ENCODE peak calls at places on chromosomes 12 and 14, in ten cellular contexts. F is HepG2, P is uterus, B is IMR-90, K is breast epithelium, D is A549, E is upper lobe of left lung, M is body of pancreas, N is Peyer's patch, Y is HCT116. R is an unnamed sample.

GRCh38 chr12:129901256-129901655 is 2.6 kb downstream of the TMEM132D start:
- DNase-seq in M (no peak), N (no peak), K (no peak), D (no peak), B (no peak), F (no peak), Y (no peak), E (no peak), P (no peak), R (no peak)

GRCh38 chr12:9041321-9041720 is 52.0 kb downstream of the KLRG1 start:
- DNase-seq in P (no peak), M (no peak), N (no peak), F (no peak), K (no peak), Y (no peak), B (peak), D (no peak), E (no peak), R (peak)

GRCh38 chr14:20934148-20934762 is 21.0 kb upstream of the RNASE2 start:
- DNase-seq in N (no peak), D (peak), Y (peak), F (no peak), K (no peak), E (peak), B (no peak), P (no peak), M (peak), R (peak)

GRCh38 chr14:94522115-94522724 is 13.0 kb upstream of the SERPINA12 start:
- DNase-seq in M (no peak), D (no peak), N (no peak), F (peak), E (no peak), B (no peak), Y (no peak), P (no peak), K (peak), R (no peak)

GRCh38 chr14:23209651-23210423 is 26.4 kb upstream of the SLC7A8 start:
- DNase-seq in F (no peak), Y (no peak), P (no peak), D (no peak), E (no peak), M (no peak), N (no peak), K (no peak), B (peak), R (no peak)

GRCh38 chr14:76922599-76922998 is 96.4 kb downstream of the LRRC74A start:
- DNase-seq in P (no peak), K (no peak), Y (no peak), M (no peak), F (no peak), N (no peak), D (no peak), B (peak), E (no peak), R (no peak)

GRCh38 chr12:6701078-6701768 is 608 bp upstream of the PIANP start:
- DNase-seq in B (no peak), D (no peak), P (no peak), K (no peak), N (no peak), E (no peak), M (no peak), F (no peak), Y (no peak), R (no peak)

GRCh38 chr12:7144414-7145120 is 14.4 kb downstream of the CLSTN3 start:
- DNase-seq in B (peak), F (no peak), E (no peak), P (peak), Y (peak), N (no peak), M (no peak), K (no peak), D (peak), R (no peak)

GRCh38 chr12:53937099-53937498 is 1.5 kb upstream of the HOXC13 start:
- DNase-seq in B (no peak), Y (no peak), P (no peak), M (no peak), K (no peak), D (no peak), N (no peak), E (no peak), F (no peak), R (no peak)

GRCh38 chr12:77402726-77403125 is 337.4 kb upstream of the E2F7 start:
- DNase-seq in Y (no peak), N (no peak), B (peak), E (no peak), K (no peak), D (no peak), M (no peak), P (no peak), F (no peak), R (no peak)

GRCh38 chr14:61479746-61480502 is 158.5 kb downstream of the PRKCH start:
- DNase-seq in M (no peak), F (no peak), D (no peak), K (no peak), Y (no peak), E (no peak), P (no peak), N (no peak), B (peak), R (no peak)

GRCh38 chr12:113857371-113857770 is 108.8 kb downstream of the RBM19 start:
- DNase-seq in P (no peak), B (no peak), K (no peak), N (no peak), M (no peak), D (no peak), E (no peak), F (no peak), Y (no peak), R (no peak)

GRCh38 chr12:131851741-131852550 is 23.8 kb downstream of the MMP17 start:
- DNase-seq in F (no peak), K (no peak), M (no peak), D (no peak), P (no peak), N (no peak), B (no peak), Y (no peak), E (peak), R (no peak)
- TF ChIP-seq POLR2A in F (no peak), K (no peak), M (no peak), D (no peak), P (no peak), N (no peak), B (no peak), Y (no peak), E (no peak), R (no peak)

GRCh38 chr12:106174876-106175275 is 36.1 kb upstream of the NUAK1 start:
- DNase-seq in F (peak), N (no peak), M (no peak), D (no peak), Y (no peak), P (no peak), B (peak), K (no peak), E (no peak), R (no peak)

GRCh38 chr12:106173442-106173841 is 34.7 kb upstream of the NUAK1 start:
- DNase-seq in D (no peak), P (no peak), E (no peak), N (no peak), Y (no peak), K (no peak), M (no peak), B (no peak), F (no peak), R (no peak)

GRCh38 chr12:106170285-106170684 is 31.5 kb upstream of the NUAK1 start:
- DNase-seq in K (no peak), P (no peak), N (no peak), Y (no peak), B (peak), M (no peak), E (no peak), D (no peak), F (no peak), R (no peak)

DNA sequence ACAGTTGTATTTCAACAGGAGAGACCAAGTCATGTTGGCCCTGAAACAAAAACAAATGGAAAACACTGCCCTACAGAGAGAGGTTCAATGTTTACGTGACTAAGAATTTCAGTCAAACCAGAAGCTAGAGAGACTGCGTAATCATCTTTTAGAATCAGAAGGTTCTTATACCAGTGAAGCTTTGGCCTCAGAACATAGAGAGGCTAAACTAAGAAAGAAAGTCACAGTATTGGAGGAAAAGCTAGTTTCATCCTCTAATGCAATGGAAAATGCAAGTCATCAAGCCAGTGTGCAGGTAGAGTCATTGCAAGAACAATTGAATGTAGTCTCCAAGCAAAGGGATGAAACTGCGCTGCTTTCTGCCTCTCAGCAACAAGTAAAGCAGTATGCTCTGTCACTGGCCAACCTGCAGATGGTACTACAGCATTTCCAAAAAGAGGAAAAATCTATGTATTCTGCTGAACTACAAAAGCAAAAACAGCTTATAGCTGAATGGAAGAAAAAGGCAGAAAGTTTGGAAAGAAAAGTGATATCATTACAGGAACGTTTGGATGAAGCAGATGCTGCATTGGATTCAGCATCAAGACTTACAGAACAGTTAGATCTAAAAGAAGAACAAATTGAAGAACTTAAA is 32.5 kb upstream of the NUAK1 start:
- DNase-seq in F (no peak), P (no peak), N (no peak), Y (no peak), D (no peak), B (peak), E (no peak), K (no peak), M (no peak), R (no peak)
- H3K27ac ChIP-seq in F (no peak), P (no peak), N (no peak), Y (no peak), D (no peak), B (no peak), E (no peak), K (no peak), M (no peak), R (no peak)

DNA sequence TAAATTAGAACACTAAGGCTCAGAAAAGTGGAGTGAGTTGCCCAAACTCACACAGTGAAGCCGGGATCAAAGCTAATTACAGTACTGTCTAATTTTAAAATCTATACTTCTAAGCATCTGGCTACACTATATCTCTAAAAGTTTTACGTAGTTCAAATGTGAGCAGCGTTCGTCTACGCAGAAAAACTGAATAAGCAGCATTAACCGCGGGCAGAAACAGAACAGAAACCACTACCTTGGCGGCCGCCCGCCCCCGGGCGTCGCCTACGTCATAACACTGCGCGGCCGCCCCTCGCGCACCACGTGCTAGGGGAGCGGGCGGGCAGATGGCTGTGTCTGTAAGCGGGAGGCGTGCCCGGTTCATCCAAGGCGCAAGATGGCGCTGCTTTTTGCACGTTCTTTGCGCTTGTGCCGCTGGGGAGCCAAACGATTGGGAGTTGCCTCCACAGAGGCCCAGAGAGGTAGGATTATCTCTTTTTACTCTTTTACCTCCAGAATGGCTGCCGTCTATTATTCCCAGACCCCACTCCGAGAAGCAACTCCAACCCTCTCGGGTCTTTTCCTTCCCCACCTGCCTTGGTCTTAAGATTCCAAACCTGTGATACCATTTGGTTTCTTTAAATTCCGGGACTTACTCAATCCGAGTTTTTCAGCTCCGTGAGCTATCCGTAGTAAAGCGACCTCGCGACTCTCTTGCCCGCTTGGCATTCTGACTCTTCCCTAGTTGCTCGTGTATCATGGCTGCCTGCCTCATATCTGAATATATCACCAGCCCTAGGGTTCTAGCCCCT is at the start of gene SPRYD4:
- DNase-seq in D (peak), P (peak), N (peak), M (peak), K (peak), E (peak), Y (peak), B (peak), F (peak), R (peak)
- TF ChIP-seq POLR2A in D (peak), P (peak), N (peak), M (peak), K (peak), E (peak), Y (peak), B (peak), F (peak), R (peak)

GRCh38 chr12:10132971-10133370 is 3.0 kb upstream of the CLEC7A start:
- DNase-seq in F (no peak), Y (no peak), N (no peak), K (no peak), P (no peak), E (no peak), D (no peak), M (no peak), B (no peak), R (no peak)

GRCh38 chr12:10126401-10126800 is 3.6 kb downstream of the CLEC7A start:
- DNase-seq in N (no peak), F (no peak), D (no peak), Y (no peak), B (no peak), P (no peak), E (no peak), K (no peak), M (no peak), R (no peak)

GRCh38 chr12:10131101-10131632 is 1.2 kb upstream of the CLEC7A start:
- DNase-seq in F (no peak), B (no peak), N (no peak), P (no peak), D (no peak), E (no peak), M (no peak), K (no peak), Y (no peak), R (no peak)

GRCh38 chr12:10128687-10129086 is 1.3 kb downstream of the CLEC7A start:
- DNase-seq in K (no peak), Y (no peak), P (no peak), N (no peak), D (no peak), F (no peak), B (no peak), M (peak), E (no peak), R (no peak)

GRCh38 chr12:10130042-10130441 is at the start of gene CLEC7A:
- DNase-seq in M (no peak), K (no peak), Y (no peak), P (no peak), D (no peak), N (no peak), B (no peak), E (no peak), F (no peak), R (no peak)
- H3K27ac ChIP-seq in M (peak), K (peak), Y (no peak), P (no peak), D (no peak), N (peak), B (no peak), E (peak), F (no peak), R (peak)

DNA sequence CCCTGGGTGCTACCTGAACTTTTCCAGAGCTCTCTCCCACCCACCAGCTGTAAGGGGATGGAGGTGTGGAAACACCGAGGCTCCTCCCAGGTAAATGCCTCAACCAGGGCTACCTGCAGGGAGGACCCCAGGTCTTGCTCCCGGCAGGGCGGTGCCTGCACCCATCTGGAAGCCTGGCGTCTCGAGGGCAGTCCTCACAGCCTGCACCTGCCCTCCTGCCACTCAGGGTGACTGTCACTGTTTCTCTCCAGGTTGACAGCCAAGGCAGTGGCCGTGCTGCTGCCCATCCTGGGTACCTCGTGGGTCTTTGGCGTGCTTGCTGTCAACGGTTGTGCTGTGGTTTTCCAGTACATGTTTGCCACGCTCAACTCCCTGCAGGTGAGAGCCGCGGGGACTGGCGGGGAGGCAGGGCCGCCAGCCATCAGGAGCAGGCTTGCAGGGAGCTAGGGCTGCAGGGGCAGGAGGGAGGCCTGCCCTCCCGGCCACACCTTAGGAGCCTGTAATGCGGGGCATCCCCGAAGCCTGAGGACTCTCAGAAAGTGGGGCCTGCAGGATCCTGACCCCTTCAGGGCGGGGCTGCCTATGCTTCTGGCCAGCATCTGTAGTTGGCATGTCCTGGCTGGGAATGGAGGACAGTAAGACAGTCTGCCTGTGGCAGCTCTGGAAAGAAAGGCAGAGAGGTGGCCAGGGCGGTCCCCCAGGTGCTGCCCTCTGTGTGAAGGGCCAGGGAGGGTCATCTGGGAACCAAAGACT is 182.3 kb downstream of the ADGRD1 start:
- DNase-seq in F (no peak), P (no peak), M (no peak), K (no peak), Y (no peak), B (no peak), E (peak), N (no peak), D (no peak), R (peak)
- TF ChIP-seq POLR2A in F (no peak), P (no peak), M (no peak), K (no peak), Y (no peak), B (no peak), E (no peak), N (no peak), D (no peak), R (no peak)

GRCh38 chr14:100294963-100295330 is 11.3 kb downstream of the SLC25A29 start:
- DNase-seq in N (no peak), M (no peak), K (no peak), E (no peak), D (no peak), Y (no peak), B (no peak), P (peak), F (no peak), R (no peak)

GRCh38 chr14:100292776-100293461 is 13.3 kb downstream of the SLC25A29 start:
- DNase-seq in B (no peak), K (peak), D (no peak), F (no peak), N (no peak), P (peak), Y (no peak), E (no peak), M (no peak), R (no peak)

GRCh38 chr14:100295376-100296105 is 10.7 kb downstream of the SLC25A29 start:
- DNase-seq in B (no peak), N (peak), K (no peak), P (peak), M (no peak), F (no peak), Y (no peak), D (no peak), E (no peak), R (peak)

GRCh38 chr14:100293497-100294212 is 12.6 kb downstream of the SLC25A29 start:
- DNase-seq in F (no peak), M (no peak), K (no peak), N (no peak), Y (no peak), D (no peak), E (no peak), P (peak), B (no peak), R (no peak)

DNA sequence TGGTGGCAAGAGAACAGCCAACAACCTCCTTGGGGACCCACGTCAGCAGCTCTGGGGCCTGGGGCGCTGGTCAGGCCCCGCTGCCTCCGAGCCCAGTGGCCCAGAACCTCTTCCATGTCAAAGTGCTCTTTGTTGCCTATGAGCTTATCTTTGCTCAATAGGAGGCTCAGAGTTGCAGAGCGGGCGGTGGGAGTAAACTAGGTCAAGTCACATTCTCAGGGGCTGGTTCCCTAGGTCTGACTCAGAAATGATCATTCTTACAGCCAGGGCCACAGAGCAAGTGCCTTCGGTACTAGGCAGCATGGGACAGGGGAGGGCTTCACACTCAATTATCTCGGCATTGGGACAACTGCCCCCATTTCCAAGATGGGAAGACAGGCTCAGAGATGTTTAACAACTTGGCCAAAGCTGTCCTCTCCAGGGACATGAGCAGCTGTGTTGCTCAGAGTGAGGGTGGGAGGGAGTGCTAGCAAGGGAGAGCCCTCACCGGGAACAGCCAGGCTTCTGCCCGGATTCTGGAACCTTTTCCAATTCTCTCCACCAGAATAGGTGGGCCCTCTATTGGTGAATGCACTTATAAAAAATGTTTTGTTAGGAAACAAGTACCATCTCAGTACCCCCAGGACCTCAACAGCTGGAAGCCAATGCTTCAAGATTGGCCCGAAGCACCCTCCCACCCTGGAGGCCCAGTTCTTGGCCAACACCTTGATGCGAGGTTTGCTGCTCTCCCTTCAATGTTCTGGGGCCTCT is 11.9 kb downstream of the SLC25A29 start:
- DNase-seq in M (no peak), F (no peak), B (no peak), P (peak), E (no peak), N (no peak), D (no peak), Y (no peak), K (no peak), R (no peak)
- H3K27ac ChIP-seq in M (peak), F (peak), B (no peak), P (no peak), E (no peak), N (no peak), D (no peak), Y (no peak), K (peak), R (peak)

GRCh38 chr12:1581973-1582708 is 12.2 kb downstream of the FBXL14 start:
- DNase-seq in F (no peak), Y (no peak), E (no peak), M (no peak), N (no peak), B (peak), P (no peak), K (no peak), D (no peak), R (no peak)

GRCh38 chr12:1580526-1580925 is 13.9 kb downstream of the FBXL14 start:
- DNase-seq in Y (no peak), F (no peak), K (no peak), B (no peak), M (no peak), D (no peak), P (no peak), N (no peak), E (no peak), R (no peak)

GRCh38 chr12:1580036-1580435 is 14.3 kb downstream of the FBXL14 start:
- DNase-seq in N (no peak), Y (no peak), P (no peak), B (no peak), D (no peak), M (no peak), E (no peak), K (no peak), F (no peak), R (no peak)

GRCh38 chr12:1576410-1577240 is 17.8 kb downstream of the FBXL14 start:
- DNase-seq in N (no peak), Y (no peak), K (no peak), E (no peak), M (peak), B (peak), F (no peak), P (peak), D (no peak), R (peak)

DNA sequence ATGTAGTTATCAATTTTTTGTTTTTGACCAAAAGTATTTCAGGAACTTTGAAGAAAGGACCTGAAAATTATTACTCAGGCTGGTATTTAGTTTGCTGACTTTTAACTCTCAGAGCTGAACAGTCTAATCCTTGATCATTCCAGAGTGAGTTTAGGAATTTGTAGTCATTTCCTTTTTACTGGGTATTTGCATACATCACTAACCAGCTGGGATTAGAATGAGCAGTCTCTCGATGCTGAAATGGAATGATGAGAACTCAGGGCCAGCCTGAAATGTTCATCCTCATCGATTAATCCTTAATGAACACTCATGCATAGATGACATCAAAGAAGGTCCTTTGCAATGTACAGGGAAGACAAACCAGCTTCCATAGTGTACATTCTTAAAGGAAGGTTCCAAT is 14.8 kb downstream of the FBXL14 start:
- DNase-seq in F (no peak), M (no peak), P (no peak), B (peak), K (no peak), E (no peak), N (no peak), Y (no peak), D (no peak), R (no peak)
- TF ChIP-seq POLR2A in F (no peak), M (no peak), P (no peak), B (no peak), K (no peak), E (no peak), N (no peak), Y (no peak), D (no peak), R (no peak)